ENCODE peak calls at places on chromosome 14, in nine cellular contexts. L is astrocyte, E is GM23248, F is upper lobe of right lung, A is tibial artery, D is left ventricle myocardium inferior, P is colonic mucosa, Z is K562, M is right lobe of liver. T is an unnamed sample. For H3K4me1 and H3K36me3, the result is how much of the 10 kb centered on the place peaks cover.

GRCh38 chr14:34826661-34827060 is 48.5 kb downstream of the BAZ1A start:
- DNase-seq in L (peak), E (peak), F (no peak), A (no peak), D (no peak), P (no peak), Z (no peak), M (no peak), T (no peak)

GRCh38 chr14:78135450-78135891 is 34.7 kb upstream of the NRXN3 start:
- DNase-seq in L (peak), E (no peak), F (no peak), A (no peak), D (no peak), P (no peak), Z (peak), M (no peak), T (no peak)

GRCh38 chr14:79496701-79497100 is 714.6 kb downstream of the DIO2 start:
- DNase-seq in L (no peak), E (no peak), F (no peak), A (no peak), D (no peak), P (no peak), Z (no peak), M (no peak), T (no peak)

GRCh38 chr14:77838756-77839565 is 39.1 kb downstream of the ADCK1 start:
- DNase-seq in L (no peak), E (no peak), F (no peak), A (no peak), D (no peak), P (no peak), Z (no peak), M (no peak), T (no peak)

GRCh38 chr14:63542231-63542999 is 762 bp downstream of the PPP2R5E start:
- DNase-seq in L (no peak), E (peak), F (no peak), A (no peak), D (no peak), P (peak), Z (peak), M (peak), T (peak)

GRCh38 chr14:59333668-59334067 is 131.5 kb downstream of the GPR135 start:
- DNase-seq in L (peak), E (peak), F (no peak), A (no peak), D (no peak), P (no peak), Z (no peak), M (peak), T (peak)

GRCh38 chr14:41875113-41875512 is 268.4 kb downstream of the LRFN5 start:
- DNase-seq in L (no peak), E (peak), F (no peak), A (no peak), D (no peak), P (no peak), Z (no peak), M (no peak), T (peak)

GRCh38 chr14:71701990-71702389 is 230.2 kb upstream of the RGS6 start:
- DNase-seq in L (peak), E (no peak), F (no peak), A (no peak), D (no peak), P (no peak), Z (no peak), M (no peak), T (no peak)

GRCh38 chr14:77848031-77848430 is 48.1 kb downstream of the ADCK1 start:
- DNase-seq in L (no peak), E (peak), F (no peak), A (no peak), D (no peak), P (no peak), Z (no peak), M (no peak), T (no peak)

GRCh38 chr14:83140756-83141155 is 1607.1 kb upstream of the SEL1L start:
- DNase-seq in L (no peak), E (no peak), F (no peak), A (no peak), D (no peak), P (no peak), Z (no peak), M (no peak), T (no peak)

GRCh38 chr14:57976701-57977100 is 110.8 kb upstream of the SLC35F4 start:
- DNase-seq in L (no peak), E (no peak), F (no peak), A (no peak), D (no peak), P (no peak), Z (no peak), M (no peak), T (no peak)

GRCh38 chr14:96455588-96455987 is 46.6 kb upstream of the PAPOLA start:
- DNase-seq in L (no peak), E (peak), F (no peak), A (no peak), D (no peak), P (no peak), Z (no peak), M (no peak), T (no peak)

GRCh38 chr14:72781476-72782181 is 112.3 kb downstream of the DPF3 start:
- DNase-seq in L (peak), E (peak), F (no peak), A (no peak), D (no peak), P (peak), Z (no peak), M (no peak), T (no peak)

GRCh38 chr14:65156568-65157366 is 54.5 kb upstream of the MAX start:
- DNase-seq in L (peak), E (peak), F (peak), A (peak), D (no peak), P (no peak), Z (no peak), M (peak), T (no peak)

GRCh38 chr14:53278602-53279506 is 125.7 kb upstream of the DDHD1 start:
- DNase-seq in L (peak), E (peak), F (no peak), A (no peak), D (no peak), P (no peak), Z (no peak), M (no peak), T (no peak)

GRCh38 chr14:20631821-20632389 is 9.6 kb downstream of the OR6S1 start:
- DNase-seq in L (peak), E (peak), F (peak), A (peak), D (peak), P (peak), Z (peak), M (peak), T (peak)

GRCh38 chr14:79581912-79582576 is 629.3 kb downstream of the DIO2 start:
- DNase-seq in L (peak), E (peak), F (no peak), A (no peak), D (no peak), P (no peak), Z (no peak), M (no peak), T (no peak)

GRCh38 chr14:52693004-52693403 is 2.4 kb downstream of the ERO1A start:
- DNase-seq in L (no peak), E (no peak), F (no peak), A (no peak), D (no peak), P (no peak), Z (no peak), M (no peak), T (no peak)

DNA sequence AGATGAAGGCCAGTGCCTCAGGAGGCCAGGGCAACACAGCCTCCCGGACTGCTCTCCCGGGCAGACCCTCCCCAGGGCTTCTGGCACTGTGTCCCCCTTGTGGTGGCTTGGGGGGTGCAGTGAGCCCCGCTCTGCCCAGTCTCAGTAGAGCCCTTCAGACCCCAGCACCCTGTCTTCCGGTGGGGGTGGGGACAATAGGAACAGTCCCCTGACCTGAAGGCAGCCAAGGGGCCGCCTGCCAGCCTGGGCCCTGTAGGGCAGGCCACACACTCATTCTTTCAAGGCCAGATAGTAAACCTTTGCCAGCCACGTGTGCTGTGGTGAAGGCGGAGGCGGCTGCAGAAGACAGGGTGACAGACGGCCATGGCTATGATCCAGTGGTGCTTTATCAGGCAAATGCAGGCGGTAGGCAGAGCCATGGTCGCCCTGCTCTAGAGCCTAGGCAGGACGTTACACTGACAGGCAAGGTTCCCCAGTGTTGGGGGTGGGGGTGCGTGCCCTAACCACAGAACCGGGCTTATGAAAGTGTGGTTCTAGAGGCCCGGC is 15.0 kb downstream of the ZFYVE21 start:
- DNase-seq in L (peak), E (no peak), F (no peak), A (no peak), D (peak), P (no peak), Z (peak), M (peak), T (no peak)
- H3K27ac ChIP-seq in L (no peak), E (no peak), F (no peak), A (peak), D (peak), P (no peak), Z (no peak), M (peak), T (no peak)

GRCh38 chr14:89615421-89615820 is 198.4 kb upstream of the FOXN3 start:
- DNase-seq in L (peak), E (no peak), F (no peak), A (no peak), D (no peak), P (no peak), Z (no peak), M (no peak), T (peak)
- H3K4me1 ChIP-seq in L (under half), E (under half), F (under half), A (under half), D (half or more), P (under half), Z (under half), M (under half), T (under half)

DNA sequence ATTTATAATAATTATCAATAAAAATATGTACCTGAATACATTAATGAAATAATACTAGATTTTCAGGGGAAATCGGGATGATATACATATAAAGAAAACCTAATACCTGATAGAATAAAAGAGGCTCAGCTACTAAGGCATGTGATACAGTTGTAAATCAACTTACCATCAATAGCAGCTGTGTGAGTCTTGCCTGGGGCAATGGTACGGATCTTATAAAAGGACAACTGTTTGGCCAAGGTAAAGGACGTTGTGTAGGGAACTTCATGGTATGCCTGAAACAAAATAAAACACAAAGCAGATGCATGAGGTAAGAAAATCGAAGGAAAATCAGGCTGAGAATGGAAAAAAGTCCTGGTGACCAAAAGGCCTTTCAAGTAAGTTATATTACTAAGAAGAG is 25.4 kb downstream of the NEK9 start:
- DNase-seq in L (no peak), E (no peak), F (no peak), A (no peak), D (no peak), P (no peak), Z (no peak), M (no peak), T (no peak)
- H3K36me3 ChIP-seq in L (under half), E (under half), F (half or more), A (half or more), D (half or more), P (under half), Z (under half), M (under half), T (under half)

GRCh38 chr14:100416081-100416480 is 92.9 kb downstream of the SLC25A47 start:
- DNase-seq in L (no peak), E (no peak), F (no peak), A (no peak), D (no peak), P (no peak), Z (no peak), M (no peak), T (no peak)

GRCh38 chr14:100419856-100420255 is 96.7 kb downstream of the SLC25A47 start:
- DNase-seq in L (no peak), E (no peak), F (no peak), A (no peak), D (no peak), P (no peak), Z (peak), M (no peak), T (peak)

GRCh38 chr14:100415226-100415625 is 92.1 kb downstream of the SLC25A47 start:
- DNase-seq in L (no peak), E (no peak), F (no peak), A (no peak), D (no peak), P (no peak), Z (no peak), M (peak), T (no peak)

GRCh38 chr14:100417466-100417865 is 94.3 kb downstream of the SLC25A47 start:
- DNase-seq in L (peak), E (peak), F (no peak), A (no peak), D (no peak), P (peak), Z (peak), M (no peak), T (peak)

DNA sequence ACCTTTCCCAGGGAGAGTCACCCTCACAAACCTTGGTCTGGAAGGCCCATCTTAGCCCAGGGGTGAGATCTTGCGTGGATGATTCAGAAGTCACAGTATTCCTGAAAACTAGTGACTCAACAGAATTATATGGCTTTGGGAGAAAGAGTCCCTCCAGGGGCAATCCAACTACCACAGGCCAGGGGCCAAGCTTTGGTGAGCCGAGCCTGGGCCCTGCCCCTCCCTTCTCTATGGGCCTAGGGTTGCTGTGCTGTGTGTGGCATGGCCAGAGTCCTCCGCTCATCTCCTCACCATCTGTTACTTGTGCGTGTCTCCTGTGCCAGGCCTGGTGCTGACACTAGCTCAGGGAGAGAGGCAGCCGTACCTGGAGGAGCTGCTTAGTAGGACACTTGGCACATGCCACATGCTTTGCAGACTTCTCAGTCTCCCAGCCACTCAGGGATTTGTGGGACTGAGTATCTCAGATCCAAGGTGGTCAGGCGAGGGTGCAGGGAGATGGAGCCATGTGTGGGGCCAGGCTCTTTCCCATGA is 93.8 kb downstream of the SLC25A47 start:
- DNase-seq in L (peak), E (peak), F (peak), A (no peak), D (no peak), P (no peak), Z (no peak), M (peak), T (no peak)
- H3K27ac ChIP-seq in L (peak), E (peak), F (no peak), A (no peak), D (no peak), P (peak), Z (no peak), M (no peak), T (no peak)

GRCh38 chr14:94588311-94588710 is 7.1 kb downstream of the SERPINA5 start:
- DNase-seq in L (no peak), E (no peak), F (no peak), A (no peak), D (no peak), P (no peak), Z (no peak), M (no peak), T (no peak)
- H3K4me1 ChIP-seq in L (under half), E (under half), F (under half), A (under half), D (under half), P (under half), Z (under half), M (under half), T (under half)

GRCh38 chr14:39302124-39302810 is 68.6 kb downstream of the MIA2 start:
- DNase-seq in L (peak), E (no peak), F (no peak), A (no peak), D (no peak), P (no peak), Z (no peak), M (no peak), T (peak)
- H3K36me3 ChIP-seq in L (under half), E (under half), F (half or more), A (under half), D (under half), P (under half), Z (under half), M (under half), T (under half)

T was measured in A673.